ENCODE peak calls at places on chromosomes 6 and 20, in ten cellular contexts. One of them, this sample, is unnamed.

GRCh38 chr6:57432919-57433684 is 115.7 kb downstream of the PRIM2 start:
- DNase-seq in stimulated activated CD8-positive, alpha-beta memory T cell treated with anti-CD3 and anti-CD28 coated beads, Interleukin-15, amount 100 ng/mL, for 24 hours: no peak
- DNase-seq in occipital lobe: no peak
- DNase-seq in neuronal stem cell: no peak
- DNase-seq in Calu3: no peak
- DNase-seq in activated T-helper 1 cell treated with anti-CD3 and anti-CD28 coated beads, Interleukin-12 subunit alpha, Interleukin-12 subunit beta, Interleukin-2, Interleukin-4 antibody, amounts not matched to agents 30 ng/mL and 10 ng/mL and 1 ng/mL, durations not matched to agents 14 hours and 24 hours and 36 hours: no peak
- DNase-seq in HTR-8/SVneo: no peak
- DNase-seq in HS-5: no peak
- DNase-seq in NCI-H1417 treated with DMSO at 0.1 percent for 48 hours: no peak
- DNase-seq in naive thymus-derived CD8-positive, alpha-beta T cell: no peak
- DNase-seq in this sample: no peak

GRCh38 chr6:149854532-149854931 is 9.6 kb downstream of the LRP11 start:
- DNase-seq in HTR-8/SVneo: no peak
- DNase-seq in stimulated activated CD8-positive, alpha-beta memory T cell treated with anti-CD3 and anti-CD28 coated beads, Interleukin-15, amount 100 ng/mL, for 24 hours: no peak
- DNase-seq in occipital lobe: no peak
- DNase-seq in neuronal stem cell: no peak
- DNase-seq in NCI-H1417 treated with DMSO at 0.1 percent for 48 hours: no peak
- DNase-seq in Calu3: peak
- DNase-seq in activated T-helper 1 cell treated with anti-CD3 and anti-CD28 coated beads, Interleukin-12 subunit alpha, Interleukin-12 subunit beta, Interleukin-2, Interleukin-4 antibody, amounts not matched to agents 30 ng/mL and 10 ng/mL and 1 ng/mL, durations not matched to agents 14 hours and 24 hours and 36 hours: no peak
- DNase-seq in naive thymus-derived CD8-positive, alpha-beta T cell: no peak
- DNase-seq in HS-5: no peak
- DNase-seq in this sample: no peak

GRCh38 chr6:79711167-79711566 is 80.0 kb downstream of the SH3BGRL2 start:
- DNase-seq in HS-5: no peak
- DNase-seq in stimulated activated CD8-positive, alpha-beta memory T cell treated with anti-CD3 and anti-CD28 coated beads, Interleukin-15, amount 100 ng/mL, for 24 hours: no peak
- DNase-seq in neuronal stem cell: no peak
- DNase-seq in Calu3: no peak
- DNase-seq in occipital lobe: no peak
- DNase-seq in naive thymus-derived CD8-positive, alpha-beta T cell: no peak
- DNase-seq in activated T-helper 1 cell treated with anti-CD3 and anti-CD28 coated beads, Interleukin-12 subunit alpha, Interleukin-12 subunit beta, Interleukin-2, Interleukin-4 antibody, amounts not matched to agents 30 ng/mL and 10 ng/mL and 1 ng/mL, durations not matched to agents 14 hours and 24 hours and 36 hours: no peak
- DNase-seq in NCI-H1417 treated with DMSO at 0.1 percent for 48 hours: no peak
- DNase-seq in HTR-8/SVneo: no peak
- DNase-seq in this sample: no peak

GRCh38 chr6:38020593-38020992 is 201.1 kb downstream of the ZFAND3 start:
- DNase-seq in activated T-helper 1 cell treated with anti-CD3 and anti-CD28 coated beads, Interleukin-12 subunit alpha, Interleukin-12 subunit beta, Interleukin-2, Interleukin-4 antibody, amounts not matched to agents 30 ng/mL and 10 ng/mL and 1 ng/mL, durations not matched to agents 14 hours and 24 hours and 36 hours: no peak
- DNase-seq in neuronal stem cell: no peak
- DNase-seq in occipital lobe: no peak
- DNase-seq in HS-5: no peak
- DNase-seq in stimulated activated CD8-positive, alpha-beta memory T cell treated with anti-CD3 and anti-CD28 coated beads, Interleukin-15, amount 100 ng/mL, for 24 hours: no peak
- DNase-seq in naive thymus-derived CD8-positive, alpha-beta T cell: no peak
- DNase-seq in Calu3: no peak
- DNase-seq in NCI-H1417 treated with DMSO at 0.1 percent for 48 hours: peak
- DNase-seq in HTR-8/SVneo: no peak
- DNase-seq in this sample: no peak

GRCh38 chr6:140560671-140561070 is 1186.2 kb upstream of the CITED2 start:
- DNase-seq in HS-5: no peak
- DNase-seq in neuronal stem cell: no peak
- DNase-seq in Calu3: no peak
- DNase-seq in occipital lobe: no peak
- DNase-seq in HTR-8/SVneo: no peak
- DNase-seq in NCI-H1417 treated with DMSO at 0.1 percent for 48 hours: no peak
- DNase-seq in naive thymus-derived CD8-positive, alpha-beta T cell: no peak
- DNase-seq in activated T-helper 1 cell treated with anti-CD3 and anti-CD28 coated beads, Interleukin-12 subunit alpha, Interleukin-12 subunit beta, Interleukin-2, Interleukin-4 antibody, amounts not matched to agents 30 ng/mL and 10 ng/mL and 1 ng/mL, durations not matched to agents 14 hours and 24 hours and 36 hours: no peak
- DNase-seq in stimulated activated CD8-positive, alpha-beta memory T cell treated with anti-CD3 and anti-CD28 coated beads, Interleukin-15, amount 100 ng/mL, for 24 hours: no peak
- DNase-seq in this sample: no peak

GRCh38 chr20:33419140-33419974 is 18.0 kb upstream of the CDK5RAP1 start:
- DNase-seq in Calu3: no peak
- DNase-seq in naive thymus-derived CD8-positive, alpha-beta T cell: no peak
- DNase-seq in stimulated activated CD8-positive, alpha-beta memory T cell treated with anti-CD3 and anti-CD28 coated beads, Interleukin-15, amount 100 ng/mL, for 24 hours: no peak
- DNase-seq in HS-5: no peak
- DNase-seq in NCI-H1417 treated with DMSO at 0.1 percent for 48 hours: no peak
- DNase-seq in neuronal stem cell: no peak
- DNase-seq in occipital lobe: peak
- DNase-seq in HTR-8/SVneo: no peak
- DNase-seq in activated T-helper 1 cell treated with anti-CD3 and anti-CD28 coated beads, Interleukin-12 subunit alpha, Interleukin-12 subunit beta, Interleukin-2, Interleukin-4 antibody, amounts not matched to agents 30 ng/mL and 10 ng/mL and 1 ng/mL, durations not matched to agents 14 hours and 24 hours and 36 hours: no peak
- DNase-seq in this sample: no peak

GRCh38 chr6:140071601-140072062 is 697.2 kb upstream of the CITED2 start:
- DNase-seq in HS-5: peak
- DNase-seq in naive thymus-derived CD8-positive, alpha-beta T cell: no peak
- DNase-seq in HTR-8/SVneo: no peak
- DNase-seq in stimulated activated CD8-positive, alpha-beta memory T cell treated with anti-CD3 and anti-CD28 coated beads, Interleukin-15, amount 100 ng/mL, for 24 hours: no peak
- DNase-seq in Calu3: no peak
- DNase-seq in activated T-helper 1 cell treated with anti-CD3 and anti-CD28 coated beads, Interleukin-12 subunit alpha, Interleukin-12 subunit beta, Interleukin-2, Interleukin-4 antibody, amounts not matched to agents 30 ng/mL and 10 ng/mL and 1 ng/mL, durations not matched to agents 14 hours and 24 hours and 36 hours: no peak
- DNase-seq in neuronal stem cell: no peak
- DNase-seq in occipital lobe: no peak
- DNase-seq in NCI-H1417 treated with DMSO at 0.1 percent for 48 hours: no peak
- DNase-seq in this sample: no peak

GRCh38 chr20:10306440-10307358 is 88.1 kb downstream of the SNAP25 start:
- DNase-seq in stimulated activated CD8-positive, alpha-beta memory T cell treated with anti-CD3 and anti-CD28 coated beads, Interleukin-15, amount 100 ng/mL, for 24 hours: no peak
- DNase-seq in neuronal stem cell: no peak
- DNase-seq in NCI-H1417 treated with DMSO at 0.1 percent for 48 hours: no peak
- DNase-seq in occipital lobe: no peak
- DNase-seq in Calu3: no peak
- DNase-seq in HS-5: peak
- DNase-seq in HTR-8/SVneo: peak
- DNase-seq in naive thymus-derived CD8-positive, alpha-beta T cell: no peak
- DNase-seq in activated T-helper 1 cell treated with anti-CD3 and anti-CD28 coated beads, Interleukin-12 subunit alpha, Interleukin-12 subunit beta, Interleukin-2, Interleukin-4 antibody, amounts not matched to agents 30 ng/mL and 10 ng/mL and 1 ng/mL, durations not matched to agents 14 hours and 24 hours and 36 hours: no peak
- DNase-seq in this sample: no peak

GRCh38 chr6:3797231-3798200 is 46.0 kb upstream of the PXDC1 start:
- DNase-seq in activated T-helper 1 cell treated with anti-CD3 and anti-CD28 coated beads, Interleukin-12 subunit alpha, Interleukin-12 subunit beta, Interleukin-2, Interleukin-4 antibody, amounts not matched to agents 30 ng/mL and 10 ng/mL and 1 ng/mL, durations not matched to agents 14 hours and 24 hours and 36 hours: no peak
- DNase-seq in HS-5: peak
- DNase-seq in stimulated activated CD8-positive, alpha-beta memory T cell treated with anti-CD3 and anti-CD28 coated beads, Interleukin-15, amount 100 ng/mL, for 24 hours: no peak
- DNase-seq in Calu3: peak
- DNase-seq in HTR-8/SVneo: peak
- DNase-seq in neuronal stem cell: no peak
- DNase-seq in naive thymus-derived CD8-positive, alpha-beta T cell: no peak
- DNase-seq in occipital lobe: no peak
- DNase-seq in NCI-H1417 treated with DMSO at 0.1 percent for 48 hours: no peak
- DNase-seq in this sample: no peak

GRCh38 chr6:111474106-111474505 is 8.9 kb downstream of the REV3L start:
- DNase-seq in activated T-helper 1 cell treated with anti-CD3 and anti-CD28 coated beads, Interleukin-12 subunit alpha, Interleukin-12 subunit beta, Interleukin-2, Interleukin-4 antibody, amounts not matched to agents 30 ng/mL and 10 ng/mL and 1 ng/mL, durations not matched to agents 14 hours and 24 hours and 36 hours: no peak
- DNase-seq in HTR-8/SVneo: no peak
- DNase-seq in Calu3: no peak
- DNase-seq in naive thymus-derived CD8-positive, alpha-beta T cell: no peak
- DNase-seq in occipital lobe: no peak
- DNase-seq in NCI-H1417 treated with DMSO at 0.1 percent for 48 hours: no peak
- DNase-seq in HS-5: no peak
- DNase-seq in neuronal stem cell: no peak
- DNase-seq in stimulated activated CD8-positive, alpha-beta memory T cell treated with anti-CD3 and anti-CD28 coated beads, Interleukin-15, amount 100 ng/mL, for 24 hours: no peak
- DNase-seq in this sample: no peak

GRCh38 chr6:1296079-1296478 is 15.8 kb upstream of the FOXQ1 start:
- DNase-seq in NCI-H1417 treated with DMSO at 0.1 percent for 48 hours: no peak
- DNase-seq in HS-5: no peak
- DNase-seq in activated T-helper 1 cell treated with anti-CD3 and anti-CD28 coated beads, Interleukin-12 subunit alpha, Interleukin-12 subunit beta, Interleukin-2, Interleukin-4 antibody, amounts not matched to agents 30 ng/mL and 10 ng/mL and 1 ng/mL, durations not matched to agents 14 hours and 24 hours and 36 hours: no peak
- DNase-seq in naive thymus-derived CD8-positive, alpha-beta T cell: no peak
- DNase-seq in stimulated activated CD8-positive, alpha-beta memory T cell treated with anti-CD3 and anti-CD28 coated beads, Interleukin-15, amount 100 ng/mL, for 24 hours: no peak
- DNase-seq in Calu3: no peak
- DNase-seq in HTR-8/SVneo: no peak
- DNase-seq in neuronal stem cell: no peak
- DNase-seq in occipital lobe: no peak
- DNase-seq in this sample: no peak

GRCh38 chr6:136657629-136658028 is 107.4 kb upstream of the MAP7 start:
- DNase-seq in neuronal stem cell: no peak
- DNase-seq in NCI-H1417 treated with DMSO at 0.1 percent for 48 hours: no peak
- DNase-seq in Calu3: no peak
- DNase-seq in stimulated activated CD8-positive, alpha-beta memory T cell treated with anti-CD3 and anti-CD28 coated beads, Interleukin-15, amount 100 ng/mL, for 24 hours: no peak
- DNase-seq in activated T-helper 1 cell treated with anti-CD3 and anti-CD28 coated beads, Interleukin-12 subunit alpha, Interleukin-12 subunit beta, Interleukin-2, Interleukin-4 antibody, amounts not matched to agents 30 ng/mL and 10 ng/mL and 1 ng/mL, durations not matched to agents 14 hours and 24 hours and 36 hours: no peak
- DNase-seq in HTR-8/SVneo: no peak
- DNase-seq in HS-5: no peak
- DNase-seq in occipital lobe: no peak
- DNase-seq in naive thymus-derived CD8-positive, alpha-beta T cell: no peak
- DNase-seq in this sample: no peak

GRCh38 chr6:168121308-168121665 is 42.3 kb upstream of the FRMD1 start:
- DNase-seq in neuronal stem cell: no peak
- DNase-seq in NCI-H1417 treated with DMSO at 0.1 percent for 48 hours: no peak
- DNase-seq in naive thymus-derived CD8-positive, alpha-beta T cell: no peak
- DNase-seq in activated T-helper 1 cell treated with anti-CD3 and anti-CD28 coated beads, Interleukin-12 subunit alpha, Interleukin-12 subunit beta, Interleukin-2, Interleukin-4 antibody, amounts not matched to agents 30 ng/mL and 10 ng/mL and 1 ng/mL, durations not matched to agents 14 hours and 24 hours and 36 hours: no peak
- DNase-seq in occipital lobe: no peak
- DNase-seq in stimulated activated CD8-positive, alpha-beta memory T cell treated with anti-CD3 and anti-CD28 coated beads, Interleukin-15, amount 100 ng/mL, for 24 hours: no peak
- DNase-seq in HS-5: no peak
- DNase-seq in Calu3: no peak
- DNase-seq in HTR-8/SVneo: no peak
- DNase-seq in this sample: no peak

GRCh38 chr20:13008761-13009681 is at the start of gene SPTLC3:
- DNase-seq in NCI-H1417 treated with DMSO at 0.1 percent for 48 hours: no peak
- DNase-seq in stimulated activated CD8-positive, alpha-beta memory T cell treated with anti-CD3 and anti-CD28 coated beads, Interleukin-15, amount 100 ng/mL, for 24 hours: no peak
- DNase-seq in activated T-helper 1 cell treated with anti-CD3 and anti-CD28 coated beads, Interleukin-12 subunit alpha, Interleukin-12 subunit beta, Interleukin-2, Interleukin-4 antibody, amounts not matched to agents 30 ng/mL and 10 ng/mL and 1 ng/mL, durations not matched to agents 14 hours and 24 hours and 36 hours: no peak
- DNase-seq in occipital lobe: no peak
- DNase-seq in HTR-8/SVneo: no peak
- DNase-seq in Calu3: peak
- DNase-seq in HS-5: no peak
- DNase-seq in neuronal stem cell: no peak
- DNase-seq in naive thymus-derived CD8-positive, alpha-beta T cell: no peak
- DNase-seq in this sample: no peak

GRCh38 chr6:90413867-90414266 is 117.2 kb upstream of the BACH2 start:
- DNase-seq in occipital lobe: no peak
- DNase-seq in stimulated activated CD8-positive, alpha-beta memory T cell treated with anti-CD3 and anti-CD28 coated beads, Interleukin-15, amount 100 ng/mL, for 24 hours: no peak
- DNase-seq in neuronal stem cell: no peak
- DNase-seq in activated T-helper 1 cell treated with anti-CD3 and anti-CD28 coated beads, Interleukin-12 subunit alpha, Interleukin-12 subunit beta, Interleukin-2, Interleukin-4 antibody, amounts not matched to agents 30 ng/mL and 10 ng/mL and 1 ng/mL, durations not matched to agents 14 hours and 24 hours and 36 hours: peak
- DNase-seq in HS-5: no peak
- DNase-seq in HTR-8/SVneo: no peak
- DNase-seq in NCI-H1417 treated with DMSO at 0.1 percent for 48 hours: peak
- DNase-seq in Calu3: no peak
- DNase-seq in naive thymus-derived CD8-positive, alpha-beta T cell: peak
- DNase-seq in this sample: no peak

GRCh38 chr6:167279766-167280440 is 11.2 kb upstream of the UNC93A start:
- DNase-seq in naive thymus-derived CD8-positive, alpha-beta T cell: no peak
- DNase-seq in neuronal stem cell: no peak
- DNase-seq in HTR-8/SVneo: no peak
- DNase-seq in occipital lobe: no peak
- DNase-seq in stimulated activated CD8-positive, alpha-beta memory T cell treated with anti-CD3 and anti-CD28 coated beads, Interleukin-15, amount 100 ng/mL, for 24 hours: no peak
- DNase-seq in HS-5: no peak
- DNase-seq in activated T-helper 1 cell treated with anti-CD3 and anti-CD28 coated beads, Interleukin-12 subunit alpha, Interleukin-12 subunit beta, Interleukin-2, Interleukin-4 antibody, amounts not matched to agents 30 ng/mL and 10 ng/mL and 1 ng/mL, durations not matched to agents 14 hours and 24 hours and 36 hours: no peak
- DNase-seq in NCI-H1417 treated with DMSO at 0.1 percent for 48 hours: no peak
- DNase-seq in Calu3: no peak
- DNase-seq in this sample: no peak

GRCh38 chr6:45959534-45960195 is 56.0 kb downstream of the CLIC5 start:
- DNase-seq in activated T-helper 1 cell treated with anti-CD3 and anti-CD28 coated beads, Interleukin-12 subunit alpha, Interleukin-12 subunit beta, Interleukin-2, Interleukin-4 antibody, amounts not matched to agents 30 ng/mL and 10 ng/mL and 1 ng/mL, durations not matched to agents 14 hours and 24 hours and 36 hours: no peak
- DNase-seq in HTR-8/SVneo: peak
- DNase-seq in Calu3: no peak
- DNase-seq in NCI-H1417 treated with DMSO at 0.1 percent for 48 hours: no peak
- DNase-seq in naive thymus-derived CD8-positive, alpha-beta T cell: no peak
- DNase-seq in stimulated activated CD8-positive, alpha-beta memory T cell treated with anti-CD3 and anti-CD28 coated beads, Interleukin-15, amount 100 ng/mL, for 24 hours: no peak
- DNase-seq in HS-5: peak
- DNase-seq in occipital lobe: no peak
- DNase-seq in neuronal stem cell: no peak
- DNase-seq in this sample: no peak

GRCh38 chr6:123306334-123306733 is 310.3 kb downstream of the CLVS2 start:
- DNase-seq in NCI-H1417 treated with DMSO at 0.1 percent for 48 hours: no peak
- DNase-seq in occipital lobe: no peak
- DNase-seq in neuronal stem cell: peak
- DNase-seq in naive thymus-derived CD8-positive, alpha-beta T cell: no peak
- DNase-seq in activated T-helper 1 cell treated with anti-CD3 and anti-CD28 coated beads, Interleukin-12 subunit alpha, Interleukin-12 subunit beta, Interleukin-2, Interleukin-4 antibody, amounts not matched to agents 30 ng/mL and 10 ng/mL and 1 ng/mL, durations not matched to agents 14 hours and 24 hours and 36 hours: no peak
- DNase-seq in stimulated activated CD8-positive, alpha-beta memory T cell treated with anti-CD3 and anti-CD28 coated beads, Interleukin-15, amount 100 ng/mL, for 24 hours: no peak
- DNase-seq in HS-5: no peak
- DNase-seq in HTR-8/SVneo: no peak
- DNase-seq in Calu3: no peak
- DNase-seq in this sample: no peak

This sample was measured in CD14-positive monocyte.